ENCODE peak calls at places on chromosomes 13 and 19, in five cellular contexts. One of them, this sample, is unnamed.

GRCh38 chr19:47854459-47854858 is 4.6 kb upstream of the TPRX2 start:
- DNase-seq in fibroblast of mammary gland: no peak
- DNase-seq in skeletal muscle cell: no peak
- DNase-seq in GM04503: no peak
- DNase-seq in globus pallidus: no peak
- DNase-seq in this sample: no peak

GRCh38 chr19:48629297-48629598 is 7.9 kb downstream of the DBP start:
- DNase-seq in globus pallidus: no peak
- DNase-seq in GM04503: no peak
- DNase-seq in fibroblast of mammary gland: no peak
- DNase-seq in skeletal muscle cell: no peak
- DNase-seq in this sample: no peak

GRCh38 chr19:5522106-5522505 is 45.6 kb downstream of the TINCR start:
- DNase-seq in fibroblast of mammary gland: no peak
- DNase-seq in skeletal muscle cell: no peak
- DNase-seq in globus pallidus: no peak
- DNase-seq in GM04503: no peak
- DNase-seq in this sample: no peak

GRCh38 chr19:29927944-29928669 is 13.9 kb upstream of the URI1 start:
- DNase-seq in globus pallidus: peak; percentile 54
- DNase-seq in GM04503: no peak
- DNase-seq in skeletal muscle cell: no peak
- DNase-seq in fibroblast of mammary gland: no peak
- DNase-seq in this sample: no peak

GRCh38 chr13:67632590-67632989 is 402.5 kb upstream of the PCDH9 start:
- DNase-seq in globus pallidus: no peak
- DNase-seq in skeletal muscle cell: peak; percentile 32
- DNase-seq in fibroblast of mammary gland: peak; percentile 16
- DNase-seq in GM04503: no peak
- DNase-seq in this sample: no peak

GRCh38 chr13:51577690-51578089 is 6.6 kb upstream of the WDFY2 start:
- DNase-seq in fibroblast of mammary gland: no peak
- DNase-seq in GM04503: no peak
- DNase-seq in globus pallidus: no peak
- DNase-seq in skeletal muscle cell: no peak
- DNase-seq in this sample: no peak

GRCh38 chr13:98083507-98083906 is 59.4 kb upstream of the FARP1 start:
- DNase-seq in fibroblast of mammary gland: peak; percentile 93
- DNase-seq in GM04503: peak; percentile 95
- DNase-seq in globus pallidus: no peak
- DNase-seq in skeletal muscle cell: peak; percentile 88
- DNase-seq in this sample: no peak

GRCh38 chr19:51751655-51752054 is at the start of gene FPR1:
- DNase-seq in fibroblast of mammary gland: peak; percentile 88
- DNase-seq in GM04503: no peak
- DNase-seq in skeletal muscle cell: no peak
- DNase-seq in globus pallidus: peak; percentile 59
- DNase-seq in this sample: no peak

GRCh38 chr19:33194527-33194883 is 375 bp downstream of the LRP3 start:
- DNase-seq in fibroblast of mammary gland: no peak
- DNase-seq in skeletal muscle cell: no peak
- DNase-seq in GM04503: no peak
- DNase-seq in globus pallidus: no peak
- DNase-seq in this sample: peak; percentile 12

GRCh38 chr19:14544977-14545715 is 15.8 kb downstream of the TECR start:
- DNase-seq in skeletal muscle cell: no peak
- DNase-seq in fibroblast of mammary gland: no peak
- DNase-seq in globus pallidus: peak; percentile 97
- DNase-seq in GM04503: no peak
- DNase-seq in this sample: no peak